ENCODE peak calls at places on chromosome 5, in nine cellular contexts. One of them, this sample, is unnamed.

GRCh38 chr5:171450423-171451246 is 31.2 kb downstream of the FGF18 start:
- DNase-seq in AG10803: peak
- DNase-seq in IMR-90: peak
- DNase-seq in astrocyte of the cerebellum: peak
- DNase-seq in GM12865: no peak
- DNase-seq in osteoblast: peak
- DNase-seq in HFFc6: peak
- DNase-seq in kidney: peak
- DNase-seq in tibial nerve: no peak
- DNase-seq in this sample: peak

GRCh38 chr5:166341708-166342329 is 1949.6 kb upstream of the WWC1 start:
- DNase-seq in AG10803: no peak
- DNase-seq in IMR-90: no peak
- DNase-seq in astrocyte of the cerebellum: no peak
- DNase-seq in GM12865: no peak
- DNase-seq in osteoblast: no peak
- DNase-seq in HFFc6: no peak
- DNase-seq in kidney: no peak
- DNase-seq in tibial nerve: no peak
- DNase-seq in this sample: no peak

GRCh38 chr5:74934949-74935751 is 69.0 kb upstream of the FAM169A start:
- DNase-seq in AG10803: peak
- DNase-seq in IMR-90: peak
- DNase-seq in astrocyte of the cerebellum: peak
- DNase-seq in GM12865: peak
- DNase-seq in osteoblast: no peak
- DNase-seq in HFFc6: peak
- DNase-seq in kidney: no peak
- DNase-seq in tibial nerve: no peak
- DNase-seq in this sample: peak

GRCh38 chr5:179255527-179256228 is 89.6 kb downstream of the ADAMTS2 start:
- DNase-seq in AG10803: no peak
- DNase-seq in IMR-90: no peak
- DNase-seq in astrocyte of the cerebellum: no peak
- DNase-seq in GM12865: no peak
- DNase-seq in osteoblast: peak
- DNase-seq in HFFc6: no peak
- DNase-seq in kidney: no peak
- DNase-seq in tibial nerve: no peak
- DNase-seq in this sample: no peak

GRCh38 chr5:1235379-1235778 is 10.2 kb downstream of the SLC6A18 start:
- DNase-seq in AG10803: no peak
- DNase-seq in IMR-90: no peak
- DNase-seq in astrocyte of the cerebellum: no peak
- DNase-seq in GM12865: no peak
- DNase-seq in osteoblast: no peak
- DNase-seq in HFFc6: no peak
- DNase-seq in kidney: no peak
- DNase-seq in tibial nerve: no peak
- DNase-seq in this sample: no peak

GRCh38 chr5:6728795-6729183 is 15.6 kb downstream of the TENT4A start:
- DNase-seq in AG10803: no peak
- DNase-seq in IMR-90: no peak
- DNase-seq in astrocyte of the cerebellum: no peak
- DNase-seq in GM12865: no peak
- DNase-seq in osteoblast: no peak
- DNase-seq in HFFc6: no peak
- DNase-seq in kidney: no peak
- DNase-seq in tibial nerve: no peak
- DNase-seq in this sample: no peak

GRCh38 chr5:58836351-58836750 is 253.5 kb downstream of the RAB3C start:
- DNase-seq in AG10803: no peak
- DNase-seq in IMR-90: no peak
- DNase-seq in astrocyte of the cerebellum: no peak
- DNase-seq in GM12865: no peak
- DNase-seq in osteoblast: no peak
- DNase-seq in HFFc6: no peak
- DNase-seq in kidney: no peak
- DNase-seq in tibial nerve: no peak
- DNase-seq in this sample: no peak

GRCh38 chr5:73619606-73620334 is 6.2 kb upstream of the ARHGEF28 start:
- DNase-seq in AG10803: no peak
- DNase-seq in IMR-90: no peak
- DNase-seq in astrocyte of the cerebellum: no peak
- DNase-seq in GM12865: no peak
- DNase-seq in osteoblast: peak
- DNase-seq in HFFc6: no peak
- DNase-seq in kidney: no peak
- DNase-seq in tibial nerve: no peak
- DNase-seq in this sample: no peak

GRCh38 chr5:1375871-1376850 is 31.3 kb upstream of the CLPTM1L start:
- DNase-seq in AG10803: peak
- DNase-seq in IMR-90: no peak
- DNase-seq in astrocyte of the cerebellum: no peak
- DNase-seq in GM12865: no peak
- DNase-seq in osteoblast: peak
- DNase-seq in HFFc6: no peak
- DNase-seq in kidney: peak
- DNase-seq in tibial nerve: no peak
- DNase-seq in this sample: no peak

GRCh38 chr5:176610430-176610763 is 441 bp upstream of the GPRIN1 start:
- DNase-seq in AG10803: no peak
- DNase-seq in IMR-90: no peak
- DNase-seq in astrocyte of the cerebellum: no peak
- DNase-seq in GM12865: no peak
- DNase-seq in osteoblast: no peak
- DNase-seq in HFFc6: no peak
- DNase-seq in kidney: no peak
- DNase-seq in tibial nerve: no peak
- DNase-seq in this sample: no peak

GRCh38 chr5:12399868-12400267 is 495.6 kb upstream of the CTNND2 start:
- DNase-seq in AG10803: no peak
- DNase-seq in IMR-90: no peak
- DNase-seq in astrocyte of the cerebellum: no peak
- DNase-seq in GM12865: no peak
- DNase-seq in osteoblast: no peak
- DNase-seq in HFFc6: no peak
- DNase-seq in kidney: no peak
- DNase-seq in tibial nerve: no peak
- DNase-seq in this sample: no peak

GRCh38 chr5:72565519-72566289 is 58.5 kb upstream of the ZNF366 start:
- DNase-seq in AG10803: no peak
- DNase-seq in IMR-90: no peak
- DNase-seq in astrocyte of the cerebellum: no peak
- DNase-seq in GM12865: no peak
- DNase-seq in osteoblast: no peak
- DNase-seq in HFFc6: no peak
- DNase-seq in kidney: no peak
- DNase-seq in tibial nerve: no peak
- DNase-seq in this sample: no peak

GRCh38 chr5:135436856-135437795 is 10.0 kb downstream of the DCANP1 start:
- DNase-seq in AG10803: no peak
- DNase-seq in IMR-90: no peak
- DNase-seq in astrocyte of the cerebellum: no peak
- DNase-seq in GM12865: peak
- DNase-seq in osteoblast: peak
- DNase-seq in HFFc6: peak
- DNase-seq in kidney: no peak
- DNase-seq in tibial nerve: no peak
- DNase-seq in this sample: no peak

GRCh38 chr5:56211298-56211865 is 21.7 kb downstream of the ANKRD55 start:
- DNase-seq in AG10803: peak
- DNase-seq in IMR-90: peak
- DNase-seq in astrocyte of the cerebellum: peak
- DNase-seq in GM12865: no peak
- DNase-seq in osteoblast: peak
- DNase-seq in HFFc6: peak
- DNase-seq in kidney: peak
- DNase-seq in tibial nerve: no peak
- DNase-seq in this sample: peak

GRCh38 chr5:73311291-73312110 is 137.1 kb downstream of the FOXD1 start:
- DNase-seq in AG10803: peak
- DNase-seq in IMR-90: peak
- DNase-seq in astrocyte of the cerebellum: peak
- DNase-seq in GM12865: no peak
- DNase-seq in osteoblast: peak
- DNase-seq in HFFc6: peak
- DNase-seq in kidney: peak
- DNase-seq in tibial nerve: peak
- DNase-seq in this sample: peak

GRCh38 chr5:172827843-172828242 is 6.2 kb upstream of the ERGIC1 start:
- DNase-seq in AG10803: no peak
- DNase-seq in IMR-90: no peak
- DNase-seq in astrocyte of the cerebellum: no peak
- DNase-seq in GM12865: no peak
- DNase-seq in osteoblast: no peak
- DNase-seq in HFFc6: no peak
- DNase-seq in kidney: no peak
- DNase-seq in tibial nerve: no peak
- DNase-seq in this sample: no peak

GRCh38 chr5:111401906-111402305 is 110.4 kb downstream of the STARD4 start:
- DNase-seq in AG10803: no peak
- DNase-seq in IMR-90: no peak
- DNase-seq in astrocyte of the cerebellum: no peak
- DNase-seq in GM12865: no peak
- DNase-seq in osteoblast: peak
- DNase-seq in HFFc6: no peak
- DNase-seq in kidney: no peak
- DNase-seq in tibial nerve: no peak
- DNase-seq in this sample: no peak
- TF ChIP-seq CTCF in AG10803: no peak
- TF ChIP-seq CTCF in IMR-90: peak
- TF ChIP-seq CTCF in astrocyte of the cerebellum: no peak
- TF ChIP-seq CTCF in GM12865: no peak
- TF ChIP-seq CTCF in osteoblast: peak
- TF ChIP-seq CTCF in HFFc6: peak
- TF ChIP-seq CTCF in kidney: no peak
- TF ChIP-seq CTCF in tibial nerve: no peak
- TF ChIP-seq CTCF in this sample: peak

DNA sequence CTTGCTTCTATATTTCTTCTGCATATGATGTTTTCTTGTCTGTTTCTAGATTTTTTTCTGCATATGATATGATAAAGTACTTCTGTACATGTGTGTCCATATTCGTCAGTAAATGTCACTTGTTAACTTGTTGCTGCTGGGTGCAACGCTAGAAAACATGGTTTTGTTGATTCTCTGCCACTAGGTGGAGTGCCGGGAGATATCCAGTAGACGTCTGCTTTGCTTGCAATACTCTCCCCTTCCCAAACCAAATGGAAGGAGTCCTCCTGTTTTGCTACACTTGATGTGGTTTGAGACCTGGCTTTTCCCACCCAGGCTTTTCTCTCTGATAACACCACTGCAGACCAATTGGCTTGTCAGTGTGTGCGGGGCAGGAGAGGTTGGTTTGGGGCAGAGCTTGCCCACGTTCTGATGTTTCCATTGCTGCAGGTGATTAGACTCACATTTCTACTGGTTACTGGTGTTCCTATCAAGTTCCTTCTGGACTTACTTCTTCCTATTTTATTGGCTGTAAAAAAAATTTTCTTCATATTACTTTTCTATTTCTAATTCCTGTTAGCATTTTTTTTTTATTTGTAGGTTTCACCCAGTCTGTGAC is 900.0 kb upstream of the CDH10 start:
- DNase-seq in AG10803: no peak
- DNase-seq in IMR-90: no peak
- DNase-seq in astrocyte of the cerebellum: peak
- DNase-seq in GM12865: peak
- DNase-seq in osteoblast: no peak
- DNase-seq in HFFc6: no peak
- DNase-seq in kidney: no peak
- DNase-seq in tibial nerve: no peak
- DNase-seq in this sample: no peak
- TF ChIP-seq CTCF in AG10803: peak
- TF ChIP-seq CTCF in IMR-90: no peak
- TF ChIP-seq CTCF in astrocyte of the cerebellum: peak
- TF ChIP-seq CTCF in GM12865: peak
- TF ChIP-seq CTCF in osteoblast: no peak
- TF ChIP-seq CTCF in HFFc6: peak
- TF ChIP-seq CTCF in kidney: peak
- TF ChIP-seq CTCF in tibial nerve: no peak
- TF ChIP-seq CTCF in this sample: no peak

GRCh38 chr5:141196363-141196762 is 3.1 kb upstream of the PCDHB11 start:
- DNase-seq in AG10803: no peak
- DNase-seq in IMR-90: no peak
- DNase-seq in astrocyte of the cerebellum: no peak
- DNase-seq in GM12865: no peak
- DNase-seq in osteoblast: no peak
- DNase-seq in HFFc6: no peak
- DNase-seq in kidney: no peak
- DNase-seq in tibial nerve: no peak
- DNase-seq in this sample: no peak

DNA sequence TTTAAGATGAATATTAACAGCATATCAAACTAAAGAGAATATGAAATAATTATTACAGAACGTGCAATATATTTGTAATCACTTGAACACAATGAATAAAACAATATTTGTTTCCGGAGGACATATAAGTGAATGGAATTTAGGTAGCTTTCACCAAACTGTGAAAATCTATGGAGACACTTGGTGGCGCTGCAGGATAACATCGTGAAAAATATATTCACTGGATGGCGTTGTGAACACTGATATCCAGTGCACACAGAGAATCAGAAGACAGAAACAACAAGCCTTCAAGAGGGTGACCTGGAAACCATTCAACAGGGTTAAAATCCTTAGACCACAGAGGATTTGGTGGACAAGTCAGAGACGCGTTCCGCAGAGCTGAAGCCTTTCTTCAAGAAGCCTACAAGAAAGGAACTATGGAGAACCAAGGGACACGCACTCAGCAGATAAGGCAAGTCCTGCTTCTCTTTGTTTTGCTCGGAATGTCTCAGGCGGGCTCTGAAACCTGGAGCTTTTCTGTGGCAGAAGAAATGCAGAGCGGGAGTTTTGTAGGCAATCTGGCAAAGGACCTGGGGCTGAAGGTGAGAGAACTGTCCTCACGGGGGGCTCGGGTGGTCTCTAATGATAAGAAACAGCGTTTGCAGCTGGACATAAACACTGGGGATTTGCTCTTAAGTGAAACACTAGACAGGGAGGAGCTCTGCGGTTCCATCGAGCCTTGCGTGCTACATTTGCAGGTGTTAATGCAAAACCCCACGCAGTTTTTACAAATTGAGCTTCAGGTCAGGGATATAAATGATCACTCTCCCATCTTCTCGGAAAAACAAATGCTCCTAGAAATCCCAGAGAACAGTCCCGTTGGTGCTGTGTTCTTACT is at the start of gene PCDHB11:
- DNase-seq in AG10803: no peak
- DNase-seq in IMR-90: no peak
- DNase-seq in astrocyte of the cerebellum: no peak
- DNase-seq in GM12865: no peak
- DNase-seq in osteoblast: no peak
- DNase-seq in HFFc6: no peak
- DNase-seq in kidney: no peak
- DNase-seq in tibial nerve: no peak
- DNase-seq in this sample: no peak
- TF ChIP-seq CTCF in AG10803: no peak
- TF ChIP-seq CTCF in IMR-90: no peak
- TF ChIP-seq CTCF in astrocyte of the cerebellum: no peak
- TF ChIP-seq CTCF in GM12865: no peak
- TF ChIP-seq CTCF in osteoblast: no peak
- TF ChIP-seq CTCF in HFFc6: peak
- TF ChIP-seq CTCF in kidney: peak
- TF ChIP-seq CTCF in tibial nerve: no peak
- TF ChIP-seq CTCF in this sample: peak

GRCh38 chr5:54829686-54830085 is 155.7 kb downstream of the ESM1 start:
- DNase-seq in AG10803: no peak
- DNase-seq in IMR-90: no peak
- DNase-seq in astrocyte of the cerebellum: no peak
- DNase-seq in GM12865: no peak
- DNase-seq in osteoblast: no peak
- DNase-seq in HFFc6: no peak
- DNase-seq in kidney: no peak
- DNase-seq in tibial nerve: no peak
- DNase-seq in this sample: no peak
- TF ChIP-seq CTCF in AG10803: no peak
- TF ChIP-seq CTCF in IMR-90: no peak
- TF ChIP-seq CTCF in astrocyte of the cerebellum: no peak
- TF ChIP-seq CTCF in GM12865: no peak
- TF ChIP-seq CTCF in osteoblast: no peak
- TF ChIP-seq CTCF in HFFc6: no peak
- TF ChIP-seq CTCF in kidney: no peak
- TF ChIP-seq CTCF in tibial nerve: no peak
- TF ChIP-seq CTCF in this sample: no peak

This sample was measured in AG09309.